ENCODE peak calls at places on chromosomes 5 and 9, in eight cellular contexts. C is left ventricle myocardium inferior; W is activated CD4-positive, alpha-beta T cell treated with anti-CD3 and anti-CD28 coated beads, Interleukin-2, amount 50 U/mL, for 24 hours; Q is Right ventricle myocardium superior; P is T-helper 9 cell; K is astrocyte of the spinal cord; H is GM23248; L is spleen. D is an unnamed sample.

GRCh38 chr9:110582156-110582555 is 2.6 kb upstream of the SVEP1 start:
- DNase-seq in C (no peak), W (no peak), Q (no peak), P (no peak), K (no peak), H (peak; percentile 51), L (no peak), D (no peak)

GRCh38 chr9:15606667-15607472 is 54.0 kb downstream of the CCDC171 start:
- DNase-seq in C (no peak), W (peak; percentile 33), Q (no peak), P (no peak), K (peak; percentile 66), H (peak; percentile 43), L (no peak), D (no peak)

GRCh38 chr5:28164568-28164967 is 1126.2 kb upstream of the CDH9 start:
- DNase-seq in C (no peak), W (no peak), Q (no peak), P (no peak), K (no peak), H (no peak), L (no peak), D (no peak)

GRCh38 chr5:36897616-36898015 is 21.0 kb downstream of the NIPBL start:
- DNase-seq in C (no peak), W (no peak), Q (no peak), P (no peak), K (peak; percentile 53), H (peak; percentile 60), L (no peak), D (no peak)

GRCh38 chr5:78888580-78889187 is 96.4 kb downstream of the ARSB start:
- DNase-seq in C (peak; percentile 58), W (no peak), Q (peak; percentile 65), P (no peak), K (no peak), H (peak; percentile 27), L (no peak), D (peak; percentile 74)

GRCh38 chr5:33257807-33258491 is 182.8 kb upstream of the TARS1 start:
- DNase-seq in C (no peak), W (no peak), Q (no peak), P (no peak), K (peak; percentile 91), H (peak; percentile 90), L (no peak), D (no peak)

GRCh38 chr9:122092611-122093506 is at the start of gene TTLL11:
- DNase-seq in C (peak; percentile 98), W (peak; percentile 95), Q (peak; percentile 99), P (peak; percentile 98), K (peak; percentile 93), H (peak; percentile 99), L (peak; percentile 99), D (peak; percentile 99)

GRCh38 chr5:154977409-154977808 is 36.1 kb upstream of the KIF4B start:
- DNase-seq in C (no peak), W (no peak), Q (no peak), P (no peak), K (peak; percentile 8), H (peak; percentile 39), L (no peak), D (no peak)

GRCh38 chr9:126459546-126459945 is 132.9 kb downstream of the MVB12B start:
- DNase-seq in C (no peak), W (no peak), Q (no peak), P (no peak), K (no peak), H (no peak), L (peak; percentile 40), D (no peak)

GRCh38 chr9:114616684-114617520 is 5.8 kb downstream of the TMEM268 start:
- DNase-seq in C (peak; percentile 67), W (no peak), Q (peak; percentile 84), P (no peak), K (no peak), H (no peak), L (peak; percentile 96), D (peak; percentile 86)

GRCh38 chr9:114521846-114522245 is 16.6 kb upstream of the WHRN start:
- DNase-seq in C (no peak), W (no peak), Q (no peak), P (no peak), K (peak; percentile 27), H (no peak), L (no peak), D (no peak)

D was measured in kidney.